ENCODE peak calls at places on chromosomes 2 and 18, in four cellular contexts. F, E, D and Q are unnamed samples.

GRCh38 chr2:220466251-220466691 is 838.8 kb downstream of the SLC4A3 start:
- DNase-seq in E (peak; percentile 88), F (no peak), D (no peak), Q (no peak)

GRCh38 chr2:69013123-69013836 is at the start of gene ANTXR1:
- DNase-seq in D (peak; percentile 54), F (peak; percentile 38), E (peak; percentile 80), Q (peak; percentile 88)

GRCh38 chr2:241598061-241598460 is 38.9 kb downstream of the THAP4 start:
- DNase-seq in F (no peak), D (no peak), E (no peak), Q (no peak)

GRCh38 chr2:188659656-188660406 is 314.3 kb upstream of the COL3A1 start:
- DNase-seq in E (peak; percentile 86), F (no peak), D (no peak), Q (no peak)

GRCh38 chr2:80001704-80002103 is 302.8 kb downstream of the LRRTM1 start:
- DNase-seq in D (no peak), F (no peak), E (peak; percentile 64), Q (no peak)

GRCh38 chr2:64797881-64798590 is 144.3 kb upstream of the SERTAD2 start:
- DNase-seq in D (no peak), E (peak; percentile 92), F (no peak), Q (no peak)

GRCh38 chr2:21261591-21261990 is 137.8 kb downstream of the TDRD15 start:
- DNase-seq in D (no peak), F (no peak), E (no peak), Q (no peak)

GRCh38 chr18:57819119-57819518 is 16.0 kb upstream of the ATP8B1 start:
- DNase-seq in F (no peak), E (peak; percentile 57), D (no peak), Q (no peak)

GRCh38 chr2:23649819-23650218 is 264.8 kb downstream of the KLHL29 start:
- DNase-seq in E (peak; percentile 61), F (no peak), D (peak; percentile 39), Q (no peak)

GRCh38 chr2:143347901-143348300 is 218.7 kb downstream of the ARHGAP15 start:
- DNase-seq in F (no peak), E (no peak), D (no peak), Q (no peak)

GRCh38 chr18:12460874-12461273 is 53.1 kb downstream of the PRELID3A start:
- DNase-seq in F (no peak), E (no peak), D (peak; percentile 21), Q (no peak)

GRCh38 chr2:42060028-42060427 is 12.2 kb downstream of the PKDCC start:
- DNase-seq in F (peak; percentile 26), D (no peak), E (no peak), Q (no peak)
- TF ChIP-seq CTCF in F (no peak), D (peak; percentile 24), E (no peak), Q (no peak)

DNA sequence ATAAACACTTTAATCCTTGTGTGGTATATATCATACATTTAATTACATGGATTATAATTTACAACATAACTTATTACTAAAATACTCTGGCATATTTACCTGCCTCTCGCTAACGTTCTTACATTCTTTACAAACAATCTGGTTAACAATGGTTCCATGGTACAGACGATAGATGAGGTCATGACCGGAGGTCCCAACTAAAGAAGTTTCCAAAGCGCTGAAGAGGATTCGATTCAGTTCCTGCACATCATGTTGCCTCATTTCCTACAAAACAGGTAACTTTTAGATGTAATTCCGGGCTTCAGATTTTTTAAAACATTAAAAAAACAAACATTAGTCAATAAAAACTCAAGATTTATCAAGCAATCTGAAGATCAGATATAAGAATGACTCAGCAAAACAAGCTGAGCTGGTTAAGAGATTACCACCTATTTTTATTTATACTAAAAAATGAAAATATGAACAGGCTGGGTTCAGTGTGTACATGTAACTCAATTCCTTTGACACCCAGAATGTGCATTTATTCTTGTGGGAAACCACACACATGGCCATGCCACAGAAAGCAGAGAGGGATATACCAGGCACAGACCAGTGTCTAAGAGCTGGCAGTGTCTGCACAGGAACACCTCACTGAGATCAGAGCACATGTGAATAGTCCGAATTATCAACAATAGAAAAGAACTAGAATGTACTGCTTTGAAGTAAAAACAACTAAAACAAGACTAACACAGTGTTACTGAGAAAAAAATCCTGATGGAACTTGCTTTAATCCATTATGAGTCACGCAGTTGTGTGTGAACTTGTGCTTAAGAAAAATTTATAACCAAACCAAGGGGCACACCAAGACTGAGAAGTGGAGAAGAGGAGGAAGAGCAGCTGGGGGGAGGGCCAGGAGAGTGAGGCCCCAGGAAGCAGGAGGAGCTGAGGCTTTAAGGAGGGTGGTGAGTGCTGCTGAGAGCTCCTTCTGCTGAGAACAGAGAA is 9.5 kb downstream of the USP40 start:
- DNase-seq in E (peak; percentile 81), D (no peak), F (no peak), Q (no peak)
- H3K27ac ChIP-seq in E (peak overlapping the region; percentile 56), D (peak overlapping the region; percentile 5), F (no peak overlapping the region), Q (no peak overlapping the region)

GRCh38 chr2:120372816-120373215 is 26.9 kb downstream of the INHBB start:
- DNase-seq in D (no peak), F (no peak), E (no peak), Q (no peak)
- TF ChIP-seq CTCF in D (no peak), F (no peak), E (no peak), Q (no peak)

GRCh38 chr2:133737597-133737996 is 169.3 kb upstream of the NCKAP5 start:
- DNase-seq in D (no peak), E (peak; percentile 67), F (no peak), Q (no peak)
- H3K27ac ChIP-seq in D (no peak overlapping the region), E (no peak overlapping the region), F (no peak overlapping the region), Q (no peak overlapping the region)

DNA sequence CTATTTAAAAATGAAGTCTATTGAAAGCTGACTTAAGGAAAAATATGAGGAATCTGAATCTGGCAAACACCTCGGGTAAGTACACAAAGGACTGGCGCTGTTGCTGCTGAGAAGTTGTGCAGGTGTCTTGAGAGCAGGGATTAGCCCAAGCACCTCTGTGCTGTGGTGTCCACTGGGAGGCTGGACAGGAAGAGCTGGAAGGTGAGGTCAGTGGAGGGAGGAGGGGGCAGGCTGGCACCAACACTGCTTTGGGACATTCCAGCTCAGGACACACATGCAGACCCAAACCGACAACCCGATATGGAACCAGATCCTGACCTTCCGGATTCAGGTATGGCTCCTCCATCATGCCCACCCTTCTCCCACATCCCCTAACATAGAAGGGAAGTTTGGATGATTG is 20.6 kb downstream of the FER1L5 start:
- DNase-seq in F (no peak), D (no peak), E (no peak), Q (no peak)
- TF ChIP-seq CTCF in F (no peak), D (no peak), E (no peak), Q (no peak)

DNA sequence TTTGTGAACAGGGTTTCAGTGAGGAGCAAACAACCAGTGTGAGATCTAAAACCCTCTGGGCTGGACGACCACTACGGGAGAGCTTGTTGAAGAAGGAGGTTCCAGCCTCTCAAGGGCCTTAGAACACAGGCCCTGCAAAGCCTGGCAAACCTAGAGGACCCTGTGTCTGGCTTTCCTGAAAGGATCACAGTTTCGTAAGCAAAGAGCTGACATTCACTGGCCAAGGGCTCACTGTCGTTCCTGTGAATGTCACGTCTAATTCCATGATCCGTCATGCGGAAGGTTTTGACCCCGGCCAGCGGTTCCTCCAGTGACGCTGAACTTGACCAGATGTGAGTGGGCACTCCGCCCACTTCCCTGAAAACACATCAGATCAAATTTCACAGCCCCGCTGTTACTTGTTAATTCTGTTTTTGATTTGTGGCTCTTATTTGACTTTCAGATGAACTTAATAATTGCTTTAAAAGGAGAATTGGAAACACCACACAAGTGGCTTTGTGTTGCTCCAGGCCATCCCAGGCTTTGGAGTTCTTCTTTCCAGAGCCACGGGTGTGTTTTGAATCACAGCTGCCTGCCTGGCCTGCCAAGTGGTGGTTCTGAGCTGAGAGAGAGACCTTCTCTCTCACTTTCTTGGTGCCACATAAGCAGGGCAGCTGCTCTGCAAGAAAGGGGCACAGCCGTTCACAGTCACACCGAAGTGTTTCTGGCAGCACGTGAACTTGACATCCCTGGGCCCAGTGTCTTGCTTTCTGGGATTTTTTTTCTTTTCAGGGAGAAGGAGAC is 308.4 kb downstream of the NDUFA10 start:
- DNase-seq in E (no peak), D (no peak), F (no peak), Q (peak; percentile 68)
- H3K27ac ChIP-seq in E (no peak overlapping the region), D (no peak overlapping the region), F (no peak overlapping the region), Q (no peak overlapping the region)

DNA sequence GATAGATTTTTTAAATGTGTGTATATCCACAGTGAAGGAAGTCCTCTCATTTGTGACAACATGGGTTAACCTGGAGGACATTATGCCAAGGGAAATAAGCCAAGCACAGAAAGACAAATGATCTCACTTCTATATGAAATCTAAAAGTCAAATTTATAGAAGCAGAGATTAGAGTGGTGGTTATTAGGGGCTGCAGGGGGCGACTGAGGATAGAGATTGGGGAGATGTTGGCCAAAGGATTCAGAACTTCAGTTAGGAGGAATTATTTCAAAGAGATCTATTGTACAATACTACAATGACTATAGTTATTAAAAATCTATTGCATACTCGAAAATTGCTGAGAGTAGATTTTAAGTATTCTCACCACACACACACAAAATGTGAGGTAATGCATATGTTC is 252.4 kb upstream of the SLC39A10 start:
- DNase-seq in D (no peak), F (no peak), E (no peak), Q (no peak)
- TF ChIP-seq CTCF in D (peak; percentile 28), F (no peak), E (no peak), Q (no peak)